ENCODE peak calls at places on chromosome 5, in seven cellular contexts. E, Z, R, G, P, S and J are unnamed samples.
A peak's percentile ranks its signal among the peaks of the same experiment; 100 is the strongest.

GRCh38 chr5:80055491-80056170 is 20.5 kb downstream of the THBS4 start:
- DNase-seq in P (no peak), R (no peak), G (peak; percentile 67), S (no peak), Z (no peak), E (no peak), J (no peak)

GRCh38 chr5:81579525-81579924 is 171.4 kb downstream of the SSBP2 start:
- DNase-seq in Z (no peak), P (no peak), R (no peak), G (no peak), E (no peak), S (no peak), J (no peak)

GRCh38 chr5:5711112-5711511 is 288.6 kb downstream of the ICE1 start:
- DNase-seq in E (no peak), S (no peak), R (no peak), G (no peak), Z (no peak), P (no peak), J (no peak)

GRCh38 chr5:115098041-115098702 is 71.5 kb downstream of the TRIM36 start:
- DNase-seq in E (no peak), R (no peak), S (peak; percentile 42), Z (peak; percentile 50), P (peak; percentile 32), G (no peak), J (peak; percentile 23)

GRCh38 chr5:156640751-156641241 is 209.3 kb upstream of the PPP1R2B start:
- DNase-seq in Z (no peak), S (no peak), P (no peak), G (no peak), E (no peak), R (no peak), J (no peak)

GRCh38 chr5:179827684-179828083 is 7.0 kb downstream of the SQSTM1 start:
- DNase-seq in R (no peak), E (no peak), S (no peak), P (no peak), Z (peak; percentile 62), G (peak; percentile 78), J (peak; percentile 66)

GRCh38 chr5:125477586-125477975 is 731.1 kb upstream of the ZNF608 start:
- DNase-seq in E (no peak), R (no peak), P (no peak), G (no peak), Z (no peak), S (no peak), J (no peak)

GRCh38 chr5:40165789-40166728 is 513.7 kb upstream of the PTGER4 start:
- DNase-seq in G (no peak), R (no peak), Z (peak; percentile 38), E (no peak), S (no peak), P (no peak), J (no peak)

GRCh38 chr5:129767927-129768380 is 20.1 kb downstream of the MINAR2 start:
- DNase-seq in E (peak; percentile 49), Z (peak; percentile 88), P (peak; percentile 83), R (peak; percentile 31), G (no peak), S (peak; percentile 77), J (peak; percentile 61)

GRCh38 chr5:113140837-113141661 is 164.5 kb downstream of the DCP2 start:
- DNase-seq in G (no peak), R (no peak), S (no peak), P (no peak), E (no peak), Z (peak; percentile 76), J (peak; percentile 38)

DNA sequence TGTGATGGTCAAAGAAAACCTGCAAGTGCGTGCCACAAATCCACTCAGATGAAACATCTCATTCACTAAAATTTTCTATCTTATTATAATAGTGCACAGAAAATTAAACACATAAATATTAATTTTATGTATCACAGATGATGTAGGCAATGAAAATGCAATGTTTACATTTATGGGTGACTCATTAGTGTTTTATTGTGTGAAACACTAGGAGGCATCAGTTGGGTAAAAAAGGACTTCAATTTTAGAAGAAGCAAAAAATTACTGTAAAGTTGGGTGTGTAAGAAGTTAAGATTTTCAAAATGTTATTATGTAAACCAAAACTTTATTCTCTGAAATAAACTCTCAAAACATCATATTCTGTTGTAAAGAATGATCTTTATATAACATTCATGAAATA is 4.0 kb downstream of the MEF2C start:
- DNase-seq in S (no peak), P (no peak), Z (peak; percentile 36), E (no peak), R (no peak), G (no peak), J (no peak)
- H3K4me3 ChIP-seq in S (no peak overlapping the region), P (no peak overlapping the region), Z (no peak overlapping the region), E (peak overlapping the region; percentile 72), R (no peak overlapping the region), G (no peak overlapping the region), J (no peak overlapping the region)

GRCh38 chr5:102867999-102868662 is 113.0 kb downstream of the PAM start:
- DNase-seq in R (no peak), P (no peak), G (no peak), S (no peak), E (no peak), Z (peak; percentile 33), J (no peak)
- H3K4me3 ChIP-seq in R (no peak overlapping the region), P (no peak overlapping the region), G (no peak overlapping the region), S (no peak overlapping the region), E (peak overlapping the region; percentile 72), Z (no peak overlapping the region), J (no peak overlapping the region)

DNA sequence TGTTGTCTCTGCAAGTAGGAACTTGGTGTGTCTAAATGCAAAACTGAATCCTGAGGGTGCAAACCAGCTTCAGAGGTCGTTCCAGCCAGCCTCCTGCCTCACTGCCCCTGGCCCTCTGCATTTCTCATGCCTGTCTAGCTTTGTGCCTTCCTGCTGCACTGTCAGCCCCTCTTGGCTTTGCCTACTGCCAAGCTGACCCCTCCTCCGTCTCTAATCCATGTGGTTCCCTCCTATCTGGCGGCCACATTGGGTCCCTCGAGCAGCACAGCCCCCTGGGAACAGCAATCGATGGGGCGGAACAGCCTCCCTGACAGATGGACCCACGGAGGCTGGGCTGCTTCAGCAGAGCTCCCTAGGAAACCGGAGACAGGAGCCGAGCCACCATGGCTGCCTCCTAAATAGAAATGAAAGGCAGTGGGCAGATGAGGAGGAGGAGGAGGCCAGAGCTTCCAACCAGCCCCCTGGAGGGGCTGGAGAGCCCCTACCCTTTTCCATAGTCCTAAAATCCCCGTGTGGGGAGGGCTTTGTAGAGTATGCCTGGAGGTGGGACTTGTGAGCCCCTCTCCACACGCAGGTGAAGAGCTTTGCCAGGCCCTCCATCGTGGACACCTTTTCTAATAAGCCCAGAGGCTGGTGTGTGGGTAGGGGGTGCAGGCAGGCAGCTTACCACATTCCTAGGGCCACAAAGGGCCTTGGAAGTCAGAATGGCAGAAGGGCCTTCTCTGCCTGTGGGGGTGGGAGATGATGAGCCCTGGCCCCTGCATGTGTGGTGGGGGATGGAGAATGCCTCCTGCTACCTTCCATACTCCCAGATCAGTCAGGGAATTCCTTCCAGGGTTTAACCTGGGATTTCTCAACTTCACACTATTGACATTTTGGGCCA is 9.2 kb upstream of the CXXC5 start:
- DNase-seq in R (no peak), P (no peak), G (no peak), Z (no peak), S (no peak), E (no peak), J (no peak)
- H3K4me3 ChIP-seq in R (no peak overlapping the region), P (no peak overlapping the region), G (no peak overlapping the region), Z (no peak overlapping the region), S (no peak overlapping the region), E (no peak overlapping the region), J (no peak overlapping the region)

DNA sequence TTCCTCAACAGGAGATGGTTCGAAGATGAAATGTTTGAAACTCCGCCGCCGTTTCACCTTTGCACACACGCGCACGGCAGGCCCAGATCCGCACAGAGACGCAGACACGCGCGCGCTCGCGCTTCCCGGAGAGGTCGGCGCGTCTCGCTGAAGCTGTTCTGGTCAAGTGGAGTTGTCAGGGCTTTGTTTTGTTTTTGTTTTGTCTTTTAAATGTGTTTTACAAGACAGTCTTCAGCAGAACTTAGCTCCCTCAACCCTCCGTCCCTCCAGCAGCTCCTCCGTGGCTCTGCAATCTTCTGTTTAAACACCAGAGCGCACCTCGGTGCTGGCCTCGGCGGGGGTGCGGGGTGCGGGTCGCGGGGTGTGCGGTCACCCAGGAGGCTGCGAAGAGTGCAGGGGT is 5.3 kb upstream of the IRX2 start:
- DNase-seq in G (no peak), E (no peak), S (no peak), P (no peak), Z (no peak), R (no peak), J (no peak)
- H3K4me3 ChIP-seq in G (peak overlapping the region; percentile 36), E (peak overlapping the region; percentile 36), S (no peak overlapping the region), P (no peak overlapping the region), Z (peak overlapping the region; percentile 37), R (no peak overlapping the region), J (peak overlapping the region; percentile 60)

DNA sequence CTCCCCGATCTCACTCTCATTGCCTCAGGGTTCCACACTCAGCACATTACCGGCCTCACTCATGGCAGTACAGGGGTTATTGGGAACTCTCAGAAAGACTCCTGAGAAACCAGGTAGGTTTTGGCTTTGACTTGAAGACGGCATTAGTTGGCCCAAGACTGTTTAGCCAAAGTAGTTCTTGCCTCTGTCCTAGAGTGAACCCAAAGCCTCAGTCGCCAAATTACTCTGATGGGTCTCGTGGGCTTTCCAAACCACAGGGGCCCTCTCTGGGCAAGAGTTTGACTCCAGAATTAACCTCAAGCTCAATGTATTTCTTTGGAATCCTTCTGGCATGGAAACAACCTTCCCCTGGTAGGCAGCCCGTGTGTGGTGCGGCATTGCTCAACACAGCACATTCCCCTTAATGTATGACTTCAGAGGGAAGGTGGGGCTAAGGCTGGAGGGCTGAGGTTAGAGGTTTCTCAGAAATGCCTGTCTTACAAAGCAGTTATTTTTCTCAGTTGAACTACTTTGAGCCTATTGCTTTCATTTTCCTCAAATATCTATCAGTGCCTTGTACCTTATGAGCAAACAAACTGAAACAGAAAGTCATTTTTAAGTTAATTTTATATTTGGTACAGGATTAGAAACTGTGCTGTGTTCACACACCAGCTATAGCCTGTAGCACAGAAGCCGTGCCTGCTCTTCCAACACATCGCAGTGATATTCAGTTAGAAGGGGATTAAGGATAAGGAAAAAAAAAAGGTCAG is 123.8 kb upstream of the HAPLN1 start:
- DNase-seq in P (no peak), Z (peak; percentile 95), R (no peak), S (no peak), G (peak; percentile 44), E (no peak), J (peak; percentile 69)
- H3K4me3 ChIP-seq in P (no peak overlapping the region), Z (no peak overlapping the region), R (no peak overlapping the region), S (no peak overlapping the region), G (no peak overlapping the region), E (peak overlapping the region; percentile 15), J (peak overlapping the region; percentile 16)

GRCh38 chr5:14716755-14717752 is 52.5 kb downstream of the OTULIN start:
- DNase-seq in R (no peak), S (no peak), P (no peak), E (no peak), G (no peak), Z (no peak), J (no peak)
- H3K4me3 ChIP-seq in R (no peak overlapping the region), S (no peak overlapping the region), P (no peak overlapping the region), E (no peak overlapping the region), G (no peak overlapping the region), Z (no peak overlapping the region), J (no peak overlapping the region)